ENCODE peak calls at places on chromosomes 1 and 21, in ten cellular contexts. S, Q, B, A, X, Z, O, P, I and F are unnamed samples.
A peak's percentile ranks its signal among the peaks of the same experiment; 100 is the strongest.

GRCh38 chr1:96918406-96918805 is 196.8 kb downstream of the PTBP2 start:
- DNase-seq in S (no peak), Q (no peak), B (peak; percentile 62), A (no peak), X (no peak), Z (no peak), O (no peak), P (no peak), I (no peak), F (no peak)

GRCh38 chr1:25562101-25562927 is 18.9 kb downstream of the LDLRAP1 start:
- DNase-seq in S (no peak), Q (peak; percentile 70), B (no peak), A (no peak), X (no peak), Z (no peak), O (no peak), P (no peak), I (no peak), F (no peak)

GRCh38 chr1:159999204-159999603 is 32.6 kb downstream of the PIGM start:
- DNase-seq in S (peak; percentile 82), Q (no peak), B (peak; percentile 15), A (no peak), X (no peak), Z (no peak), O (no peak), P (no peak), I (no peak), F (no peak)

GRCh38 chr1:224182057-224182865 is 779 bp upstream of the DEGS1 start:
- DNase-seq in S (peak; percentile 26), Q (peak; percentile 45), B (no peak), A (no peak), X (no peak), Z (no peak), O (no peak), P (no peak), I (peak; percentile 23), F (no peak)

GRCh38 chr1:202367200-202367742 is 18.8 kb downstream of the PPP1R12B start:
- DNase-seq in S (no peak), Q (no peak), B (no peak), A (no peak), X (no peak), Z (no peak), O (no peak), P (no peak), I (no peak), F (no peak)

GRCh38 chr1:23215751-23216449 is 1.4 kb downstream of the HTR1D start:
- DNase-seq in S (no peak), Q (no peak), B (peak; percentile 36), A (no peak), X (no peak), Z (no peak), O (no peak), P (no peak), I (no peak), F (no peak)

GRCh38 chr1:100869996-100870395 is 24.6 kb downstream of the EXTL2 start:
- DNase-seq in S (no peak), Q (no peak), B (no peak), A (no peak), X (no peak), Z (no peak), O (no peak), P (no peak), I (no peak), F (no peak)

GRCh38 chr1:16125483-16125882 is 30.4 kb downstream of the EPHA2 start:
- DNase-seq in S (no peak), Q (no peak), B (no peak), A (no peak), X (no peak), Z (no peak), O (no peak), P (no peak), I (no peak), F (no peak)

GRCh38 chr21:36135391-36136094 is 664 bp downstream of the CBR3 start:
- DNase-seq in S (peak; percentile 90), Q (peak; percentile 26), B (peak; percentile 89), A (peak; percentile 52), X (peak; percentile 72), Z (peak; percentile 80), O (peak; percentile 83), P (peak; percentile 67), I (peak; percentile 41), F (peak; percentile 25)

GRCh38 chr1:161351482-161351881 is 16.2 kb downstream of the CFAP126 start:
- DNase-seq in S (no peak), Q (no peak), B (no peak), A (no peak), X (no peak), Z (no peak), O (no peak), P (no peak), I (no peak), F (no peak)

GRCh38 chr1:203175237-203176181 is at the start of gene MYBPH:
- DNase-seq in S (no peak), Q (no peak), B (no peak), A (no peak), X (no peak), Z (peak; percentile 62), O (no peak), P (no peak), I (no peak), F (no peak)

GRCh38 chr1:224700915-224701531 is 84.9 kb downstream of the CNIH3 start:
- DNase-seq in S (peak; percentile 49), Q (no peak), B (peak; percentile 50), A (no peak), X (no peak), Z (no peak), O (no peak), P (peak; percentile 17), I (no peak), F (no peak)

GRCh38 chr1:9099555-9099954 is 29.3 kb downstream of the GPR157 start:
- DNase-seq in S (no peak), Q (no peak), B (no peak), A (no peak), X (no peak), Z (no peak), O (no peak), P (no peak), I (no peak), F (no peak)

GRCh38 chr1:197464039-197464438 is 196.0 kb downstream of the CRB1 start:
- DNase-seq in S (no peak), Q (no peak), B (no peak), A (no peak), X (no peak), Z (no peak), O (no peak), P (peak; percentile 24), I (no peak), F (no peak)

GRCh38 chr1:235632538-235633219 is 16.9 kb downstream of the GNG4 start:
- DNase-seq in S (peak; percentile 24), Q (no peak), B (peak; percentile 34), A (no peak), X (no peak), Z (no peak), O (no peak), P (no peak), I (no peak), F (no peak)

GRCh38 chr21:35989185-35989735 is 71.1 kb downstream of the SETD4 start:
- DNase-seq in S (no peak), Q (no peak), B (no peak), A (no peak), X (no peak), Z (peak; percentile 79), O (peak; percentile 53), P (no peak), I (no peak), F (no peak)

GRCh38 chr1:85884372-85885035 is 176.3 kb upstream of the ZNHIT6 start:
- DNase-seq in S (peak; percentile 61), Q (no peak), B (peak; percentile 31), A (peak; percentile 13), X (no peak), Z (no peak), O (no peak), P (peak; percentile 22), I (no peak), F (no peak)

GRCh38 chr1:65389296-65389695 is 31.2 kb upstream of the LEPR start:
- DNase-seq in S (peak; percentile 43), Q (no peak), B (no peak), A (no peak), X (no peak), Z (no peak), O (no peak), P (no peak), I (no peak), F (no peak)